ENCODE peak calls at places on chromosomes 2 and 18, in four cellular contexts. One of them, this sample, is unnamed.

GRCh38 chr2:128178650-128179460 is 87.9 kb downstream of the UGGT1 start:
- DNase-seq in body of pancreas: peak
- DNase-seq in NCI-H524: peak
- DNase-seq in activated T-helper 1 cell treated with anti-CD3 and anti-CD28 coated beads, Interleukin-2, amount 50 U/mL, for 16 hours: no peak
- DNase-seq in this sample: peak

GRCh38 chr2:94871226-94872087 is at the start of gene TEKT4:
- DNase-seq in body of pancreas: peak
- DNase-seq in NCI-H524: peak
- DNase-seq in activated T-helper 1 cell treated with anti-CD3 and anti-CD28 coated beads, Interleukin-2, amount 50 U/mL, for 16 hours: no peak
- DNase-seq in this sample: no peak

GRCh38 chr18:49249523-49249922 is 210.9 kb downstream of the DYM start:
- DNase-seq in body of pancreas: no peak
- DNase-seq in NCI-H524: no peak
- DNase-seq in activated T-helper 1 cell treated with anti-CD3 and anti-CD28 coated beads, Interleukin-2, amount 50 U/mL, for 16 hours: no peak
- DNase-seq in this sample: no peak

GRCh38 chr2:47785986-47786385 is 3.0 kb downstream of the MSH6 start:
- DNase-seq in body of pancreas: no peak
- DNase-seq in NCI-H524: no peak
- DNase-seq in activated T-helper 1 cell treated with anti-CD3 and anti-CD28 coated beads, Interleukin-2, amount 50 U/mL, for 16 hours: no peak
- DNase-seq in this sample: no peak

GRCh38 chr2:46706264-46706983 is 209.2 kb downstream of the MCFD2 start:
- DNase-seq in body of pancreas: no peak
- DNase-seq in NCI-H524: no peak
- DNase-seq in activated T-helper 1 cell treated with anti-CD3 and anti-CD28 coated beads, Interleukin-2, amount 50 U/mL, for 16 hours: no peak
- DNase-seq in this sample: no peak

GRCh38 chr2:43879261-43879660 is 40.5 kb downstream of the ABCG8 start:
- DNase-seq in body of pancreas: no peak
- DNase-seq in NCI-H524: no peak
- DNase-seq in activated T-helper 1 cell treated with anti-CD3 and anti-CD28 coated beads, Interleukin-2, amount 50 U/mL, for 16 hours: no peak
- DNase-seq in this sample: no peak

GRCh38 chr2:14676371-14676770 is 43.9 kb downstream of the LRATD1 start:
- DNase-seq in body of pancreas: no peak
- DNase-seq in NCI-H524: no peak
- DNase-seq in activated T-helper 1 cell treated with anti-CD3 and anti-CD28 coated beads, Interleukin-2, amount 50 U/mL, for 16 hours: no peak
- DNase-seq in this sample: no peak

GRCh38 chr2:20016346-20016745 is 3.9 kb upstream of the MATN3 start:
- DNase-seq in body of pancreas: no peak
- DNase-seq in NCI-H524: no peak
- DNase-seq in activated T-helper 1 cell treated with anti-CD3 and anti-CD28 coated beads, Interleukin-2, amount 50 U/mL, for 16 hours: no peak
- DNase-seq in this sample: no peak

GRCh38 chr18:77701977-77702376 is 452.3 kb downstream of the GALR1 start:
- DNase-seq in body of pancreas: no peak
- DNase-seq in NCI-H524: no peak
- DNase-seq in activated T-helper 1 cell treated with anti-CD3 and anti-CD28 coated beads, Interleukin-2, amount 50 U/mL, for 16 hours: no peak
- DNase-seq in this sample: no peak

GRCh38 chr2:236205867-236206645 is 37.9 kb upstream of the GBX2 start:
- DNase-seq in body of pancreas: no peak
- DNase-seq in NCI-H524: no peak
- DNase-seq in activated T-helper 1 cell treated with anti-CD3 and anti-CD28 coated beads, Interleukin-2, amount 50 U/mL, for 16 hours: no peak
- DNase-seq in this sample: no peak

GRCh38 chr2:191190861-191191552 is 40.2 kb upstream of the STAT4 start:
- DNase-seq in body of pancreas: no peak
- DNase-seq in NCI-H524: no peak
- DNase-seq in activated T-helper 1 cell treated with anti-CD3 and anti-CD28 coated beads, Interleukin-2, amount 50 U/mL, for 16 hours: no peak
- DNase-seq in this sample: no peak

GRCh38 chr2:12717191-12717987 is 653 bp downstream of the TRIB2 start:
- DNase-seq in body of pancreas: peak
- DNase-seq in NCI-H524: peak
- DNase-seq in activated T-helper 1 cell treated with anti-CD3 and anti-CD28 coated beads, Interleukin-2, amount 50 U/mL, for 16 hours: peak
- DNase-seq in this sample: peak

GRCh38 chr2:189210250-189211075 is 30.9 kb upstream of the COL5A2 start:
- DNase-seq in body of pancreas: peak
- DNase-seq in NCI-H524: no peak
- DNase-seq in activated T-helper 1 cell treated with anti-CD3 and anti-CD28 coated beads, Interleukin-2, amount 50 U/mL, for 16 hours: no peak
- DNase-seq in this sample: peak

GRCh38 chr18:11591957-11592356 is 17.4 kb upstream of the SLC35G4 start:
- DNase-seq in body of pancreas: no peak
- DNase-seq in NCI-H524: peak
- DNase-seq in activated T-helper 1 cell treated with anti-CD3 and anti-CD28 coated beads, Interleukin-2, amount 50 U/mL, for 16 hours: no peak
- DNase-seq in this sample: no peak

GRCh38 chr18:74546751-74547530 is 12.6 kb downstream of the CNDP1 start:
- DNase-seq in body of pancreas: peak
- DNase-seq in NCI-H524: no peak
- DNase-seq in activated T-helper 1 cell treated with anti-CD3 and anti-CD28 coated beads, Interleukin-2, amount 50 U/mL, for 16 hours: no peak
- DNase-seq in this sample: peak

GRCh38 chr2:48467637-48468036 is 62.3 kb upstream of the STON1 start:
- DNase-seq in body of pancreas: no peak
- DNase-seq in NCI-H524: no peak
- DNase-seq in activated T-helper 1 cell treated with anti-CD3 and anti-CD28 coated beads, Interleukin-2, amount 50 U/mL, for 16 hours: no peak
- DNase-seq in this sample: no peak

GRCh38 chr18:42261731-42262130 is 306.7 kb downstream of the PIK3C3 start:
- DNase-seq in body of pancreas: no peak
- DNase-seq in NCI-H524: no peak
- DNase-seq in activated T-helper 1 cell treated with anti-CD3 and anti-CD28 coated beads, Interleukin-2, amount 50 U/mL, for 16 hours: no peak
- DNase-seq in this sample: no peak

GRCh38 chr2:170747921-170748320 is 22.3 kb upstream of the ERICH2 start:
- DNase-seq in body of pancreas: no peak
- DNase-seq in NCI-H524: no peak
- DNase-seq in activated T-helper 1 cell treated with anti-CD3 and anti-CD28 coated beads, Interleukin-2, amount 50 U/mL, for 16 hours: no peak
- DNase-seq in this sample: no peak

GRCh38 chr18:27141876-27142275 is 43.2 kb downstream of the CHST9 start:
- DNase-seq in body of pancreas: no peak
- DNase-seq in NCI-H524: no peak
- DNase-seq in activated T-helper 1 cell treated with anti-CD3 and anti-CD28 coated beads, Interleukin-2, amount 50 U/mL, for 16 hours: no peak
- DNase-seq in this sample: no peak

GRCh38 chr2:120399889-120400240 is 53.9 kb downstream of the INHBB start:
- DNase-seq in body of pancreas: no peak
- DNase-seq in NCI-H524: no peak
- DNase-seq in activated T-helper 1 cell treated with anti-CD3 and anti-CD28 coated beads, Interleukin-2, amount 50 U/mL, for 16 hours: no peak
- DNase-seq in this sample: no peak

GRCh38 chr2:156891609-156892008 is 365.9 kb upstream of the GALNT5 start:
- DNase-seq in body of pancreas: no peak
- DNase-seq in NCI-H524: no peak
- DNase-seq in activated T-helper 1 cell treated with anti-CD3 and anti-CD28 coated beads, Interleukin-2, amount 50 U/mL, for 16 hours: no peak
- DNase-seq in this sample: no peak

GRCh38 chr2:70104231-70105111 is 17.2 kb downstream of the PCBP1 start:
- DNase-seq in body of pancreas: peak
- DNase-seq in NCI-H524: no peak
- DNase-seq in activated T-helper 1 cell treated with anti-CD3 and anti-CD28 coated beads, Interleukin-2, amount 50 U/mL, for 16 hours: no peak
- DNase-seq in this sample: no peak

GRCh38 chr2:45674035-45674791 is 22.7 kb downstream of the PRKCE start:
- DNase-seq in body of pancreas: no peak
- DNase-seq in NCI-H524: no peak
- DNase-seq in activated T-helper 1 cell treated with anti-CD3 and anti-CD28 coated beads, Interleukin-2, amount 50 U/mL, for 16 hours: no peak
- DNase-seq in this sample: no peak

GRCh38 chr18:10490401-10491289 is 35.2 kb upstream of the NAPG start:
- DNase-seq in body of pancreas: peak
- DNase-seq in NCI-H524: no peak
- DNase-seq in activated T-helper 1 cell treated with anti-CD3 and anti-CD28 coated beads, Interleukin-2, amount 50 U/mL, for 16 hours: peak
- DNase-seq in this sample: no peak

GRCh38 chr2:121521359-121521758 is 9.3 kb upstream of the RNU4ATAC start:
- DNase-seq in body of pancreas: no peak
- DNase-seq in NCI-H524: no peak
- DNase-seq in activated T-helper 1 cell treated with anti-CD3 and anti-CD28 coated beads, Interleukin-2, amount 50 U/mL, for 16 hours: no peak
- DNase-seq in this sample: no peak

This sample was measured in colonic mucosa.